ENCODE peak calls at places on chromosomes 5 and 9, in ten cellular contexts. N is ELF-1; G is sciatic nerve; Q is AG10803; Y is OCI-M1; P is activated effector memory CD4-positive, alpha-beta T cell treated with Interleukin-2 at 50 U/mL for 16 hours; J is T-helper 1 cell; H is nucleus accumbens; V is BE2C; A is natural killer cell. O is an unnamed sample.

GRCh38 chr9:69171049-69171448 is 3.0 kb upstream of the TJP2 start:
- DNase-seq in N (no peak), G (no peak), Q (no peak), Y (peak), P (no peak), J (no peak), H (no peak), V (no peak), A (no peak), O (no peak)

GRCh38 chr5:126360467-126360866 is 62.7 kb upstream of the GRAMD2B start:
- DNase-seq in N (no peak), G (no peak), Q (no peak), Y (peak), P (no peak), J (no peak), H (no peak), V (no peak), A (no peak), O (no peak)

GRCh38 chr5:179261301-179262125 is 83.7 kb downstream of the ADAMTS2 start:
- DNase-seq in N (peak), G (peak), Q (peak), Y (no peak), P (no peak), J (no peak), H (no peak), V (peak), A (peak), O (peak)

GRCh38 chr9:91037511-91038482 is 236.2 kb downstream of the SYK start:
- DNase-seq in N (peak), G (peak), Q (peak), Y (no peak), P (no peak), J (no peak), H (no peak), V (no peak), A (no peak), O (peak)

GRCh38 chr9:79623799-79624721 is 52.3 kb downstream of the TLE4 start:
- DNase-seq in N (peak), G (no peak), Q (no peak), Y (peak), P (no peak), J (no peak), H (no peak), V (peak), A (peak), O (no peak)

GRCh38 chr5:9447691-9448090 is 98.2 kb downstream of the SEMA5A start:
- DNase-seq in N (no peak), G (no peak), Q (no peak), Y (no peak), P (no peak), J (no peak), H (no peak), V (no peak), A (no peak), O (no peak)

GRCh38 chr5:100900142-100900795 is 2.8 kb downstream of the ST8SIA4 start:
- DNase-seq in N (peak), G (peak), Q (no peak), Y (peak), P (no peak), J (no peak), H (no peak), V (peak), A (no peak), O (peak)

GRCh38 chr5:68033961-68034581 is 181.5 kb upstream of the PIK3R1 start:
- DNase-seq in N (no peak), G (peak), Q (peak), Y (no peak), P (no peak), J (no peak), H (no peak), V (peak), A (no peak), O (no peak)

GRCh38 chr5:41508186-41508585 is 2.2 kb downstream of the PLCXD3 start:
- DNase-seq in N (no peak), G (no peak), Q (no peak), Y (peak), P (no peak), J (no peak), H (no peak), V (no peak), A (no peak), O (no peak)

GRCh38 chr9:88197781-88198345 is 59.6 kb upstream of the SPATA31C2 start:
- DNase-seq in N (peak), G (no peak), Q (peak), Y (peak), P (no peak), J (no peak), H (no peak), V (no peak), A (no peak), O (no peak)

GRCh38 chr9:129640086-129640870 is 1.7 kb downstream of the ASB6 start:
- DNase-seq in N (no peak), G (no peak), Q (no peak), Y (no peak), P (no peak), J (no peak), H (peak), V (peak), A (no peak), O (no peak)